ENCODE peak calls at places on chromosomes 11 and 22, in nine cellular contexts. One of them, this sample, is unnamed.

GRCh38 chr11:46521947-46522681 is 71.7 kb downstream of the AMBRA1 start:
- DNase-seq in astrocyte of the spinal cord: peak
- DNase-seq in CD4-positive, CD25-positive, alpha-beta regulatory T cell: no peak
- DNase-seq in DND-41: no peak
- DNase-seq in colonic mucosa: no peak
- DNase-seq in BJ: no peak
- DNase-seq in CD8-positive, alpha-beta memory T cell: no peak
- DNase-seq in brain microvascular endothelial cell: peak
- DNase-seq in fibroblast of mammary gland: peak
- DNase-seq in this sample: no peak

GRCh38 chr11:69644962-69645675 is 4.2 kb downstream of the CCND1 start:
- DNase-seq in brain microvascular endothelial cell: no peak
- DNase-seq in astrocyte of the spinal cord: no peak
- DNase-seq in CD8-positive, alpha-beta memory T cell: no peak
- DNase-seq in DND-41: no peak
- DNase-seq in CD4-positive, CD25-positive, alpha-beta regulatory T cell: no peak
- DNase-seq in colonic mucosa: no peak
- DNase-seq in BJ: no peak
- DNase-seq in fibroblast of mammary gland: no peak
- DNase-seq in this sample: no peak

GRCh38 chr11:118610773-118611432 is 3.5 kb downstream of the PHLDB1 start:
- DNase-seq in DND-41: peak
- DNase-seq in fibroblast of mammary gland: peak
- DNase-seq in colonic mucosa: peak
- DNase-seq in BJ: no peak
- DNase-seq in brain microvascular endothelial cell: peak
- DNase-seq in CD8-positive, alpha-beta memory T cell: peak
- DNase-seq in CD4-positive, CD25-positive, alpha-beta regulatory T cell: peak
- DNase-seq in astrocyte of the spinal cord: peak
- DNase-seq in this sample: no peak

GRCh38 chr22:19986011-19986409 is 30.6 kb downstream of the ARVCF start:
- DNase-seq in fibroblast of mammary gland: no peak
- DNase-seq in colonic mucosa: no peak
- DNase-seq in CD8-positive, alpha-beta memory T cell: no peak
- DNase-seq in BJ: no peak
- DNase-seq in CD4-positive, CD25-positive, alpha-beta regulatory T cell: no peak
- DNase-seq in astrocyte of the spinal cord: no peak
- DNase-seq in brain microvascular endothelial cell: no peak
- DNase-seq in DND-41: no peak
- DNase-seq in this sample: no peak

GRCh38 chr11:117169726-117170125 is 8.8 kb upstream of the SIDT2 start:
- DNase-seq in BJ: no peak
- DNase-seq in colonic mucosa: no peak
- DNase-seq in astrocyte of the spinal cord: no peak
- DNase-seq in CD4-positive, CD25-positive, alpha-beta regulatory T cell: no peak
- DNase-seq in CD8-positive, alpha-beta memory T cell: no peak
- DNase-seq in brain microvascular endothelial cell: no peak
- DNase-seq in DND-41: no peak
- DNase-seq in fibroblast of mammary gland: no peak
- DNase-seq in this sample: no peak

GRCh38 chr22:23401111-23401909 is 178.8 kb downstream of the IGLL1 start:
- DNase-seq in colonic mucosa: no peak
- DNase-seq in brain microvascular endothelial cell: peak
- DNase-seq in BJ: peak
- DNase-seq in CD4-positive, CD25-positive, alpha-beta regulatory T cell: no peak
- DNase-seq in astrocyte of the spinal cord: peak
- DNase-seq in DND-41: no peak
- DNase-seq in fibroblast of mammary gland: peak
- DNase-seq in CD8-positive, alpha-beta memory T cell: no peak
- DNase-seq in this sample: no peak

GRCh38 chr22:20155330-20156041 is 4.6 kb upstream of the CCDC188 start:
- DNase-seq in CD8-positive, alpha-beta memory T cell: no peak
- DNase-seq in brain microvascular endothelial cell: peak
- DNase-seq in colonic mucosa: peak
- DNase-seq in BJ: no peak
- DNase-seq in CD4-positive, CD25-positive, alpha-beta regulatory T cell: no peak
- DNase-seq in DND-41: no peak
- DNase-seq in astrocyte of the spinal cord: peak
- DNase-seq in fibroblast of mammary gland: peak
- DNase-seq in this sample: no peak

GRCh38 chr22:42868751-42869251 is 11.7 kb upstream of the ARFGAP3 start:
- DNase-seq in CD8-positive, alpha-beta memory T cell: no peak
- DNase-seq in fibroblast of mammary gland: peak
- DNase-seq in BJ: no peak
- DNase-seq in astrocyte of the spinal cord: peak
- DNase-seq in DND-41: no peak
- DNase-seq in colonic mucosa: no peak
- DNase-seq in brain microvascular endothelial cell: no peak
- DNase-seq in CD4-positive, CD25-positive, alpha-beta regulatory T cell: no peak
- DNase-seq in this sample: peak

GRCh38 chr11:20274031-20274430 is 89.5 kb upstream of the HTATIP2 start:
- DNase-seq in fibroblast of mammary gland: no peak
- DNase-seq in brain microvascular endothelial cell: no peak
- DNase-seq in CD4-positive, CD25-positive, alpha-beta regulatory T cell: no peak
- DNase-seq in BJ: no peak
- DNase-seq in DND-41: no peak
- DNase-seq in colonic mucosa: no peak
- DNase-seq in CD8-positive, alpha-beta memory T cell: no peak
- DNase-seq in astrocyte of the spinal cord: no peak
- DNase-seq in this sample: no peak

GRCh38 chr11:65422104-65422632 is 430 bp upstream of the NEAT1 start:
- DNase-seq in brain microvascular endothelial cell: peak
- DNase-seq in CD4-positive, CD25-positive, alpha-beta regulatory T cell: peak
- DNase-seq in BJ: peak
- DNase-seq in colonic mucosa: peak
- DNase-seq in fibroblast of mammary gland: peak
- DNase-seq in CD8-positive, alpha-beta memory T cell: peak
- DNase-seq in astrocyte of the spinal cord: peak
- DNase-seq in DND-41: peak
- DNase-seq in this sample: peak

DNA sequence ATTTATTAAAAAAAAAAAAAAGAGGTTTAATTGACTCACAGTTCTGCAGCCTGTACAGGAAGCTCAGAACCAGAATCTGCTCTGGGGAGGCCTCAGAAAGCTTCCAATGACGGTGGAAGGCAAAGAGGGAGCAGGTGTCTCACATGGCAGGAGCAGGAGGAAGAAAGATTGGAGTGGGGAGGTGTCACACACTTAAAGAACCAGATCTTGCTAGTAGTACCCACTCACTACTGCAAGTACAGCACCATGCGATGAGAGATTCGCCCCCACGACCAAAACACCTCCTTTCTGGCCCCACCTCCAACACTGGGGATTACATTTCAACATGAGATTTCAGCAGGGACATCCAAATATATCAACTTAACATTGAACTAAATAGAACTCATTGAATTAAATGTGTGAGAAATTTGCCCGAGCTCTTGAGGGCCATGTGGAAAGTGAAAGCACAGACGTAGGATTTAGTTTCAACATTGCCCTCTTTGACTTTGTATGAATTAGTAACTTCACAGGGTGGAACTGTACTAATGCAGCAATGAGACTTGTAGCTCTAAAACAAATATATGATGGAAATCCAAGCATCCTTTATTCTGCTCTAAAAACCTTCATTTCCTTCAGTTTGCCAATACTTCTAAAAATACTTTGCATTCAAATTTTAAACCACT is 628.2 kb downstream of the FAM181B start:
- DNase-seq in brain microvascular endothelial cell: no peak
- DNase-seq in CD8-positive, alpha-beta memory T cell: no peak
- DNase-seq in astrocyte of the spinal cord: no peak
- DNase-seq in CD4-positive, CD25-positive, alpha-beta regulatory T cell: no peak
- DNase-seq in BJ: no peak
- DNase-seq in DND-41: no peak
- DNase-seq in colonic mucosa: no peak
- DNase-seq in fibroblast of mammary gland: no peak
- DNase-seq in this sample: no peak
- H3K4me3 ChIP-seq in brain microvascular endothelial cell: no peak
- H3K4me3 ChIP-seq in CD8-positive, alpha-beta memory T cell: no peak
- H3K4me3 ChIP-seq in astrocyte of the spinal cord: no peak
- H3K4me3 ChIP-seq in CD4-positive, CD25-positive, alpha-beta regulatory T cell: no peak
- H3K4me3 ChIP-seq in BJ: no peak
- H3K4me3 ChIP-seq in DND-41: no peak
- H3K4me3 ChIP-seq in colonic mucosa: no peak
- H3K4me3 ChIP-seq in fibroblast of mammary gland: no peak
- H3K4me3 ChIP-seq in this sample: no peak

GRCh38 chr22:37568448-37569008 is 8.2 kb downstream of the CDC42EP1 start:
- DNase-seq in DND-41: no peak
- DNase-seq in brain microvascular endothelial cell: no peak
- DNase-seq in fibroblast of mammary gland: no peak
- DNase-seq in CD8-positive, alpha-beta memory T cell: no peak
- DNase-seq in CD4-positive, CD25-positive, alpha-beta regulatory T cell: no peak
- DNase-seq in BJ: no peak
- DNase-seq in astrocyte of the spinal cord: no peak
- DNase-seq in colonic mucosa: no peak
- DNase-seq in this sample: no peak

GRCh38 chr22:37567991-37568390 is 7.7 kb downstream of the CDC42EP1 start:
- DNase-seq in BJ: no peak
- DNase-seq in CD4-positive, CD25-positive, alpha-beta regulatory T cell: no peak
- DNase-seq in astrocyte of the spinal cord: no peak
- DNase-seq in fibroblast of mammary gland: no peak
- DNase-seq in brain microvascular endothelial cell: no peak
- DNase-seq in CD8-positive, alpha-beta memory T cell: no peak
- DNase-seq in DND-41: no peak
- DNase-seq in colonic mucosa: no peak
- DNase-seq in this sample: no peak

GRCh38 chr22:37565830-37566229 is 5.5 kb downstream of the CDC42EP1 start:
- DNase-seq in CD4-positive, CD25-positive, alpha-beta regulatory T cell: no peak
- DNase-seq in fibroblast of mammary gland: no peak
- DNase-seq in DND-41: no peak
- DNase-seq in colonic mucosa: no peak
- DNase-seq in CD8-positive, alpha-beta memory T cell: no peak
- DNase-seq in astrocyte of the spinal cord: no peak
- DNase-seq in BJ: no peak
- DNase-seq in brain microvascular endothelial cell: no peak
- DNase-seq in this sample: no peak

GRCh38 chr22:37566903-37567798 is 6.9 kb downstream of the CDC42EP1 start:
- DNase-seq in CD8-positive, alpha-beta memory T cell: peak
- DNase-seq in BJ: no peak
- DNase-seq in DND-41: peak
- DNase-seq in CD4-positive, CD25-positive, alpha-beta regulatory T cell: peak
- DNase-seq in astrocyte of the spinal cord: peak
- DNase-seq in fibroblast of mammary gland: peak
- DNase-seq in brain microvascular endothelial cell: no peak
- DNase-seq in colonic mucosa: peak
- DNase-seq in this sample: peak

GRCh38 chr22:37566329-37566837 is 6.1 kb downstream of the CDC42EP1 start:
- DNase-seq in BJ: no peak
- DNase-seq in CD8-positive, alpha-beta memory T cell: peak
- DNase-seq in colonic mucosa: no peak
- DNase-seq in CD4-positive, CD25-positive, alpha-beta regulatory T cell: peak
- DNase-seq in astrocyte of the spinal cord: no peak
- DNase-seq in fibroblast of mammary gland: no peak
- DNase-seq in DND-41: peak
- DNase-seq in brain microvascular endothelial cell: no peak
- DNase-seq in this sample: no peak
- H3K4me3 ChIP-seq in BJ: no peak
- H3K4me3 ChIP-seq in CD8-positive, alpha-beta memory T cell: peak
- H3K4me3 ChIP-seq in colonic mucosa: no peak
- H3K4me3 ChIP-seq in CD4-positive, CD25-positive, alpha-beta regulatory T cell: no peak
- H3K4me3 ChIP-seq in astrocyte of the spinal cord: no peak
- H3K4me3 ChIP-seq in fibroblast of mammary gland: no peak
- H3K4me3 ChIP-seq in DND-41: no peak
- H3K4me3 ChIP-seq in brain microvascular endothelial cell: no peak
- H3K4me3 ChIP-seq in this sample: no peak

GRCh38 chr11:27012254-27012921 is 18.5 kb downstream of the FIBIN start:
- DNase-seq in CD4-positive, CD25-positive, alpha-beta regulatory T cell: no peak
- DNase-seq in colonic mucosa: peak
- DNase-seq in DND-41: no peak
- DNase-seq in fibroblast of mammary gland: peak
- DNase-seq in brain microvascular endothelial cell: peak
- DNase-seq in CD8-positive, alpha-beta memory T cell: no peak
- DNase-seq in astrocyte of the spinal cord: peak
- DNase-seq in BJ: no peak
- DNase-seq in this sample: no peak
- H3K4me3 ChIP-seq in CD4-positive, CD25-positive, alpha-beta regulatory T cell: no peak
- H3K4me3 ChIP-seq in colonic mucosa: no peak
- H3K4me3 ChIP-seq in DND-41: no peak
- H3K4me3 ChIP-seq in fibroblast of mammary gland: no peak
- H3K4me3 ChIP-seq in brain microvascular endothelial cell: no peak
- H3K4me3 ChIP-seq in CD8-positive, alpha-beta memory T cell: no peak
- H3K4me3 ChIP-seq in astrocyte of the spinal cord: no peak
- H3K4me3 ChIP-seq in BJ: no peak
- H3K4me3 ChIP-seq in this sample: no peak

DNA sequence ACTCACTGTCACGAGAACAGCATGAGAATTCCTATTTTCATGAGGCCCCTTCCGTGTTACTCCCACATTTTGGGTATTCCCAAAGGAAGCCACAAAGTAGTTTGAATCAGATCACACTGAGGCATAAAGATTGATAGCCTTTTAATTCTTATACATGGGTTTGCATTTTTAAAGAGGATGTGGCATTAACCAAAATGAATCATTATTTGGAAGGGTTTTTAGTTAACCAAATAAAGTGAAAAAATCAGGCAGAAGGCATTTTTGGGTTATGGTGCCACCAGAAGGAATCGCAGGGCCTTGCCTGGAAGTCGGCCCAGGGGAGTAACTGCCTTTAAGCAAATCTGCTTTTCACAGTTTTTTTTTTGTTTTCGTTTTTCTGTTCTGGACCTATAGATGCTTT is 55.4 kb downstream of the HSD17B12 start:
- DNase-seq in BJ: no peak
- DNase-seq in CD8-positive, alpha-beta memory T cell: no peak
- DNase-seq in brain microvascular endothelial cell: no peak
- DNase-seq in DND-41: no peak
- DNase-seq in fibroblast of mammary gland: peak
- DNase-seq in colonic mucosa: no peak
- DNase-seq in CD4-positive, CD25-positive, alpha-beta regulatory T cell: no peak
- DNase-seq in astrocyte of the spinal cord: peak
- DNase-seq in this sample: no peak
- H3K4me3 ChIP-seq in BJ: no peak
- H3K4me3 ChIP-seq in CD8-positive, alpha-beta memory T cell: no peak
- H3K4me3 ChIP-seq in brain microvascular endothelial cell: no peak
- H3K4me3 ChIP-seq in DND-41: no peak
- H3K4me3 ChIP-seq in fibroblast of mammary gland: no peak
- H3K4me3 ChIP-seq in colonic mucosa: no peak
- H3K4me3 ChIP-seq in CD4-positive, CD25-positive, alpha-beta regulatory T cell: no peak
- H3K4me3 ChIP-seq in astrocyte of the spinal cord: no peak
- H3K4me3 ChIP-seq in this sample: no peak

This sample was measured in LNCaP clone FGC.